ENCODE peak calls at places on chromosomes 12 and 14, in nine cellular contexts. One of them, this sample, is unnamed. For H3K4me1, the result is how much of the 10 kb centered on the place peaks cover.

GRCh38 chr14:44896275-44897040 is 65.3 kb downstream of the KLHL28 start:
- DNase-seq in GM23248: no peak
- DNase-seq in HCT116: no peak
- DNase-seq in SK-N-SH: no peak
- DNase-seq in hepatocyte: no peak
- DNase-seq in PC-3: no peak
- DNase-seq in neural progenitor cell: no peak
- DNase-seq in GM23338: no peak
- DNase-seq in MM.1S: no peak
- DNase-seq in this sample: no peak

GRCh38 chr14:100224229-100224628 is 14.7 kb upstream of the YY1 start:
- DNase-seq in HCT116: no peak
- DNase-seq in MM.1S: no peak
- DNase-seq in GM23338: no peak
- DNase-seq in PC-3: no peak
- DNase-seq in neural progenitor cell: no peak
- DNase-seq in SK-N-SH: no peak
- DNase-seq in GM23248: no peak
- DNase-seq in hepatocyte: no peak
- DNase-seq in this sample: no peak

GRCh38 chr12:121530600-121531355 is 50.0 kb downstream of the KDM2B start:
- DNase-seq in GM23248: peak
- DNase-seq in GM23338: peak
- DNase-seq in neural progenitor cell: no peak
- DNase-seq in MM.1S: no peak
- DNase-seq in PC-3: peak
- DNase-seq in hepatocyte: peak
- DNase-seq in HCT116: no peak
- DNase-seq in SK-N-SH: no peak
- DNase-seq in this sample: peak

GRCh38 chr14:69647216-69647615 is 35.8 kb downstream of the SUSD6 start:
- DNase-seq in hepatocyte: no peak
- DNase-seq in GM23248: no peak
- DNase-seq in PC-3: no peak
- DNase-seq in GM23338: no peak
- DNase-seq in HCT116: no peak
- DNase-seq in neural progenitor cell: no peak
- DNase-seq in SK-N-SH: no peak
- DNase-seq in MM.1S: no peak
- DNase-seq in this sample: no peak

GRCh38 chr12:118357327-118358007 is 15.2 kb downstream of the TAOK3 start:
- DNase-seq in SK-N-SH: peak
- DNase-seq in hepatocyte: peak
- DNase-seq in neural progenitor cell: no peak
- DNase-seq in MM.1S: no peak
- DNase-seq in PC-3: peak
- DNase-seq in GM23248: peak
- DNase-seq in GM23338: no peak
- DNase-seq in HCT116: peak
- DNase-seq in this sample: peak

GRCh38 chr14:94337274-94337673 is 14.1 kb upstream of the SERPINA6 start:
- DNase-seq in neural progenitor cell: no peak
- DNase-seq in MM.1S: peak
- DNase-seq in GM23338: no peak
- DNase-seq in PC-3: peak
- DNase-seq in GM23248: peak
- DNase-seq in HCT116: peak
- DNase-seq in hepatocyte: no peak
- DNase-seq in SK-N-SH: no peak
- DNase-seq in this sample: no peak

GRCh38 chr12:103928736-103929050 is 1.5 kb upstream of the HSP90B1 start:
- DNase-seq in GM23338: peak
- DNase-seq in MM.1S: peak
- DNase-seq in SK-N-SH: no peak
- DNase-seq in hepatocyte: peak
- DNase-seq in GM23248: no peak
- DNase-seq in neural progenitor cell: no peak
- DNase-seq in HCT116: no peak
- DNase-seq in PC-3: no peak
- DNase-seq in this sample: peak

GRCh38 chr14:99191663-99192621 is 80.1 kb downstream of the BCL11B start:
- DNase-seq in hepatocyte: peak
- DNase-seq in GM23248: peak
- DNase-seq in PC-3: peak
- DNase-seq in HCT116: no peak
- DNase-seq in SK-N-SH: no peak
- DNase-seq in neural progenitor cell: no peak
- DNase-seq in MM.1S: peak
- DNase-seq in GM23338: no peak
- DNase-seq in this sample: no peak

GRCh38 chr12:129544716-129545115 is 359.1 kb downstream of the TMEM132D start:
- DNase-seq in GM23338: no peak
- DNase-seq in hepatocyte: no peak
- DNase-seq in neural progenitor cell: no peak
- DNase-seq in GM23248: no peak
- DNase-seq in SK-N-SH: no peak
- DNase-seq in MM.1S: no peak
- DNase-seq in HCT116: no peak
- DNase-seq in PC-3: no peak
- DNase-seq in this sample: no peak

GRCh38 chr12:47602949-47603558 is 102.8 kb downstream of the RPAP3 start:
- DNase-seq in GM23248: no peak
- DNase-seq in GM23338: peak
- DNase-seq in HCT116: no peak
- DNase-seq in MM.1S: no peak
- DNase-seq in PC-3: no peak
- DNase-seq in neural progenitor cell: no peak
- DNase-seq in SK-N-SH: no peak
- DNase-seq in hepatocyte: no peak
- DNase-seq in this sample: no peak
- H2AFZ ChIP-seq in GM23248: no peak
- H2AFZ ChIP-seq in GM23338: no peak
- H2AFZ ChIP-seq in HCT116: no peak
- H2AFZ ChIP-seq in MM.1S: no peak
- H2AFZ ChIP-seq in PC-3: no peak
- H2AFZ ChIP-seq in neural progenitor cell: no peak
- H2AFZ ChIP-seq in SK-N-SH: no peak
- H2AFZ ChIP-seq in hepatocyte: no peak
- H2AFZ ChIP-seq in this sample: no peak

GRCh38 chr12:6963741-6964446 is 6.6 kb downstream of the PHB2 start:
- DNase-seq in SK-N-SH: peak
- DNase-seq in GM23248: no peak
- DNase-seq in HCT116: no peak
- DNase-seq in neural progenitor cell: no peak
- DNase-seq in PC-3: no peak
- DNase-seq in MM.1S: peak
- DNase-seq in hepatocyte: peak
- DNase-seq in GM23338: no peak
- DNase-seq in this sample: no peak

GRCh38 chr12:6964605-6965025 is 5.8 kb downstream of the PHB2 start:
- DNase-seq in hepatocyte: no peak
- DNase-seq in HCT116: no peak
- DNase-seq in GM23248: no peak
- DNase-seq in neural progenitor cell: no peak
- DNase-seq in GM23338: no peak
- DNase-seq in PC-3: no peak
- DNase-seq in SK-N-SH: no peak
- DNase-seq in MM.1S: peak
- DNase-seq in this sample: no peak

GRCh38 chr12:6966351-6966750 is 4.1 kb downstream of the PHB2 start:
- DNase-seq in neural progenitor cell: no peak
- DNase-seq in hepatocyte: no peak
- DNase-seq in MM.1S: peak
- DNase-seq in GM23338: no peak
- DNase-seq in HCT116: no peak
- DNase-seq in PC-3: no peak
- DNase-seq in SK-N-SH: no peak
- DNase-seq in GM23248: no peak
- DNase-seq in this sample: no peak

GRCh38 chr12:6965714-6966113 is 4.8 kb downstream of the PHB2 start:
- DNase-seq in GM23248: no peak
- DNase-seq in hepatocyte: no peak
- DNase-seq in PC-3: no peak
- DNase-seq in MM.1S: no peak
- DNase-seq in HCT116: no peak
- DNase-seq in SK-N-SH: no peak
- DNase-seq in GM23338: no peak
- DNase-seq in neural progenitor cell: no peak
- DNase-seq in this sample: no peak

GRCh38 chr12:6965026-6965661 is 5.3 kb downstream of the PHB2 start:
- DNase-seq in GM23248: peak
- DNase-seq in neural progenitor cell: peak
- DNase-seq in GM23338: peak
- DNase-seq in hepatocyte: peak
- DNase-seq in MM.1S: peak
- DNase-seq in PC-3: peak
- DNase-seq in HCT116: peak
- DNase-seq in SK-N-SH: peak
- DNase-seq in this sample: peak
- H3K4me1 ChIP-seq in GM23248: under half
- H3K4me1 ChIP-seq in neural progenitor cell: under half
- H3K4me1 ChIP-seq in GM23338: under half
- H3K4me1 ChIP-seq in hepatocyte: under half
- H3K4me1 ChIP-seq in MM.1S: under half
- H3K4me1 ChIP-seq in PC-3: under half
- H3K4me1 ChIP-seq in HCT116: half or more
- H3K4me1 ChIP-seq in SK-N-SH: under half
- H3K4me1 ChIP-seq in this sample: half or more

GRCh38 chr14:74663884-74664283 is 49.0 kb downstream of the AREL1 start:
- DNase-seq in hepatocyte: no peak
- DNase-seq in HCT116: no peak
- DNase-seq in GM23338: no peak
- DNase-seq in SK-N-SH: no peak
- DNase-seq in MM.1S: no peak
- DNase-seq in neural progenitor cell: no peak
- DNase-seq in GM23248: peak
- DNase-seq in PC-3: no peak
- DNase-seq in this sample: no peak
- TF ChIP-seq EZH2phosphoT487 in hepatocyte: no peak
- TF ChIP-seq EZH2phosphoT487 in HCT116: no peak
- TF ChIP-seq EZH2phosphoT487 in GM23338: no peak
- TF ChIP-seq EZH2phosphoT487 in SK-N-SH: no peak
- TF ChIP-seq EZH2phosphoT487 in MM.1S: no peak
- TF ChIP-seq EZH2phosphoT487 in neural progenitor cell: no peak
- TF ChIP-seq EZH2phosphoT487 in GM23248: no peak
- TF ChIP-seq EZH2phosphoT487 in PC-3: no peak
- TF ChIP-seq EZH2phosphoT487 in this sample: no peak

GRCh38 chr12:22800332-22800731 is 175.4 kb downstream of the ETNK1 start:
- DNase-seq in HCT116: no peak
- DNase-seq in MM.1S: no peak
- DNase-seq in GM23338: no peak
- DNase-seq in neural progenitor cell: no peak
- DNase-seq in PC-3: no peak
- DNase-seq in hepatocyte: no peak
- DNase-seq in SK-N-SH: no peak
- DNase-seq in GM23248: no peak
- DNase-seq in this sample: no peak
- H2AFZ ChIP-seq in HCT116: no peak
- H2AFZ ChIP-seq in MM.1S: no peak
- H2AFZ ChIP-seq in GM23338: peak
- H2AFZ ChIP-seq in neural progenitor cell: no peak
- H2AFZ ChIP-seq in PC-3: no peak
- H2AFZ ChIP-seq in hepatocyte: no peak
- H2AFZ ChIP-seq in SK-N-SH: no peak
- H2AFZ ChIP-seq in GM23248: no peak
- H2AFZ ChIP-seq in this sample: no peak